ENCODE peak calls at places on chromosomes 2 and 18, in seven cellular contexts. A, U, J, R, B, E and H are unnamed samples.

GRCh38 chr2:37666772-37667171 is 4.7 kb downstream of the CDC42EP3 start:
- DNase-seq in A (no peak), U (no peak), J (no peak), R (no peak), B (no peak), E (no peak), H (no peak)

GRCh38 chr2:189574793-189575475 is 5.7 kb downstream of the SLC40A1 start:
- DNase-seq in A (no peak), U (no peak), J (no peak), R (no peak), B (no peak), E (no peak), H (no peak)

GRCh38 chr2:10957396-10957795 is 45.7 kb downstream of the KCNF1 start:
- DNase-seq in A (no peak), U (no peak), J (no peak), R (no peak), B (no peak), E (no peak), H (no peak)

GRCh38 chr2:136246086-136246669 is 128.2 kb upstream of the CXCR4 start:
- DNase-seq in A (no peak), U (peak; percentile 47), J (peak; percentile 37), R (peak; percentile 44), B (peak; percentile 34), E (no peak), H (peak; percentile 53)

GRCh38 chr2:95232232-95232631 is 24.9 kb downstream of the ZNF892 start:
- DNase-seq in A (no peak), U (no peak), J (no peak), R (no peak), B (no peak), E (no peak), H (no peak)

GRCh38 chr18:43533371-43533770 is 256.1 kb upstream of the SYT4 start:
- DNase-seq in A (no peak), U (no peak), J (no peak), R (no peak), B (no peak), E (no peak), H (no peak)

GRCh38 chr2:239022437-239023260 is 174.8 kb downstream of the TWIST2 start:
- DNase-seq in A (no peak), U (no peak), J (no peak), R (no peak), B (no peak), E (no peak), H (no peak)

GRCh38 chr2:135905679-135906078 is 29.4 kb upstream of the MCM6 start:
- DNase-seq in A (no peak), U (no peak), J (no peak), R (no peak), B (no peak), E (no peak), H (no peak)

GRCh38 chr2:175373001-175373727 is 191.7 kb upstream of the ATP5MC3 start:
- DNase-seq in A (peak; percentile 8), U (peak; percentile 62), J (no peak), R (peak; percentile 2), B (no peak), E (no peak), H (no peak)

GRCh38 chr18:13577091-13577697 is 149.2 kb downstream of the FAM210A start:
- DNase-seq in A (no peak), U (peak; percentile 60), J (no peak), R (peak; percentile 16), B (no peak), E (no peak), H (no peak)

GRCh38 chr2:189308056-189308790 is 128.7 kb upstream of the COL5A2 start:
- DNase-seq in A (no peak), U (no peak), J (no peak), R (no peak), B (no peak), E (no peak), H (no peak)

GRCh38 chr2:71608441-71608840 is 155.1 kb downstream of the DYSF start:
- DNase-seq in A (no peak), U (no peak), J (no peak), R (no peak), B (no peak), E (no peak), H (no peak)

GRCh38 chr2:509888-510287 is 167.3 kb downstream of the TMEM18 start:
- DNase-seq in A (no peak), U (no peak), J (no peak), R (no peak), B (no peak), E (no peak), H (no peak)

GRCh38 chr2:134086594-134087219 is 167.2 kb upstream of the MGAT5 start:
- DNase-seq in A (no peak), U (no peak), J (no peak), R (no peak), B (no peak), E (no peak), H (no peak)

GRCh38 chr2:3414133-3414856 is 34.8 kb downstream of the TRAPPC12 start:
- DNase-seq in A (no peak), U (no peak), J (no peak), R (no peak), B (no peak), E (no peak), H (no peak)

GRCh38 chr2:202009019-202009481 is 24.6 kb upstream of the FZD7 start:
- DNase-seq in A (no peak), U (no peak), J (no peak), R (no peak), B (no peak), E (no peak), H (peak; percentile 50)

GRCh38 chr2:59314367-59314766 is 1073.2 kb upstream of the FANCL start:
- DNase-seq in A (no peak), U (no peak), J (no peak), R (no peak), B (no peak), E (no peak), H (no peak)

GRCh38 chr2:100741880-100742814 is 77.8 kb upstream of the NPAS2 start:
- DNase-seq in A (peak; percentile 96), U (peak; percentile 99), J (peak; percentile 21), R (peak; percentile 83), B (peak; percentile 95), E (no peak), H (no peak)

GRCh38 chr18:63365909-63366269 is 1.1 kb downstream of the KDSR start:
- DNase-seq in A (no peak), U (no peak), J (peak; percentile 24), R (no peak), B (no peak), E (no peak), H (no peak)

GRCh38 chr2:72415256-72415655 is 267.6 kb upstream of the CYP26B1 start:
- DNase-seq in A (no peak), U (peak; percentile 70), J (no peak), R (peak; percentile 34), B (peak; percentile 83), E (no peak), H (no peak)

GRCh38 chr2:123363076-123363475 is 662.0 kb upstream of the CNTNAP5 start:
- DNase-seq in A (no peak), U (no peak), J (no peak), R (no peak), B (no peak), E (no peak), H (no peak)

GRCh38 chr2:58875462-58875861 is 634.3 kb upstream of the FANCL start:
- DNase-seq in A (no peak), U (no peak), J (no peak), R (no peak), B (no peak), E (no peak), H (no peak)

GRCh38 chr2:74414913-74415761 is 6.3 kb downstream of the C2orf81 start:
- DNase-seq in A (no peak), U (no peak), J (peak; percentile 51), R (no peak), B (no peak), E (no peak), H (peak; percentile 77)

GRCh38 chr18:25862881-25863600 is 227.4 kb downstream of the SS18 start:
- DNase-seq in A (no peak), U (no peak), J (no peak), R (no peak), B (no peak), E (no peak), H (no peak)
- H3K4me3 ChIP-seq in A (no peak overlapping the region), U (no peak overlapping the region), J (no peak overlapping the region), R (no peak overlapping the region), B (no peak overlapping the region), E (no peak overlapping the region), H (no peak overlapping the region)

GRCh38 chr2:55134316-55134706 is 84.1 kb upstream of the RTN4 start:
- DNase-seq in A (no peak), U (no peak), J (no peak), R (no peak), B (no peak), E (no peak), H (no peak)
- H3K4me3 ChIP-seq in A (no peak overlapping the region), U (no peak overlapping the region), J (no peak overlapping the region), R (no peak overlapping the region), B (no peak overlapping the region), E (peak overlapping the region; percentile 55), H (peak overlapping the region; percentile 46)

GRCh38 chr18:54561864-54562263 is 29.2 kb upstream of the DYNAP start:
- DNase-seq in A (no peak), U (no peak), J (no peak), R (peak; percentile 10), B (no peak), E (no peak), H (no peak)

GRCh38 chr18:54557958-54558357 is 33.1 kb upstream of the DYNAP start:
- DNase-seq in A (no peak), U (no peak), J (no peak), R (no peak), B (no peak), E (no peak), H (no peak)

GRCh38 chr18:54551590-54551989 is 39.5 kb upstream of the DYNAP start:
- DNase-seq in A (no peak), U (no peak), J (no peak), R (no peak), B (no peak), E (no peak), H (no peak)

GRCh38 chr18:54558609-54559585 is 32.1 kb upstream of the DYNAP start:
- DNase-seq in A (no peak), U (peak; percentile 2), J (no peak), R (peak; percentile 64), B (no peak), E (no peak), H (no peak)

DNA sequence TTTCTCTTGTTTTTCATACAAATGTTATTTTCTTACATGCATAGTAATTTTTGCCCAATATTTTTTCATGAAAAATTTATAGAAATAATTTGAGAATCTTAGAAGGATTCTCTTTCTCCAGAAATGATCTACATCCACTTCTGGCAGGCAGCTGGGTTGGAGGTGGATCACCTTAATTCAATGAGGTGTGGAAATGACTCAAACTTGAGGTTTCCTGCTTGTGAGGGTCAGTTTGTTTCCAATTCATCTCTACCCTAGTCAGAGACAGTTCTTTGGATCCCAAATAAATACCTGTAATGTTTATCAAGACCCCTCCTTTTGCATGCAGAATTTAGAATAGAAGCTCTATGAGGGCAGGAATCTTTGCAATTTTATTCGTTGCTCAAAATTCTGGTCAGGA is 35.0 kb upstream of the DYNAP start:
- DNase-seq in A (no peak), U (no peak), J (no peak), R (peak; percentile 8), B (no peak), E (no peak), H (no peak)
- H3K4me3 ChIP-seq in A (no peak overlapping the region), U (no peak overlapping the region), J (no peak overlapping the region), R (no peak overlapping the region), B (no peak overlapping the region), E (no peak overlapping the region), H (no peak overlapping the region)

DNA sequence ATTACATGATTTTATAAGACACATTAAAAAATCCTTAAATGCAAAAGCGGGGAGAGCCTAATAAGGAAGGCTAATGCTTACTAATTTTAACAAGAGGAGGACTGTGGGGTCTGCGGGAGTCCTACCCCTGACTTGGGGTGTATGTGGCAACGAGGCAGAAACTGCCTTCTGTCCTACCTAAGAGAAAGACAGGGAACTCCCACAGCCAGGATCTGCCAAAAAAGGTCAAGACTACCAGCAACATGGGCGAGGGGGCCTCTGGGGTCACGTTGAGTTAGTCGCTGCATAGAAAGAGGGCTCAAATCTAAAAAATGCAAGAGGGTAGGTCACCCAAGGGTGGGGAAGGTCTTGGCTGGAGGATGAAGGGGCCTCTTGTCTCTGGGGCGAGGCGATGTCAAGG is 529 bp upstream of the AMER3 start:
- DNase-seq in A (no peak), U (no peak), J (no peak), R (no peak), B (no peak), E (no peak), H (no peak)
- H3K4me3 ChIP-seq in A (no peak overlapping the region), U (no peak overlapping the region), J (no peak overlapping the region), R (no peak overlapping the region), B (no peak overlapping the region), E (no peak overlapping the region), H (no peak overlapping the region)